ENCODE peak calls at places on chromosomes 4 and X, in ten cellular contexts. V is lower leg skin, O is body of pancreas, N is aorta, X is fibroblast of villous mesenchyme, L is ovary, C is psoas muscle, T is prostate gland, K is coronary artery, B is adipocyte. J is an unnamed sample.

GRCh38 chr4:183960021-183960420 is 54.9 kb downstream of the STOX2 start:
- DNase-seq in K (no peak), N (no peak), L (peak; percentile 66), X (no peak), V (no peak), B (peak; percentile 19), C (peak; percentile 43), O (peak; percentile 71), T (peak; percentile 5), J (peak; percentile 68)

GRCh38 chr4:55444822-55445221 is 49.1 kb downstream of the TMEM165 start:
- DNase-seq in B (peak; percentile 54), V (no peak), T (no peak), L (no peak), O (no peak), C (no peak), N (no peak), K (no peak), X (peak; percentile 36), J (no peak)

GRCh38 chr4:140930556-140930955 is 174.4 kb upstream of the TBC1D9 start:
- DNase-seq in O (no peak), T (no peak), L (no peak), C (no peak), V (no peak), K (no peak), N (no peak), X (no peak), B (no peak), J (peak; percentile 71)

GRCh38 chr4:138577145-138577544 is 335.0 kb upstream of the SLC7A11 start:
- DNase-seq in O (no peak), N (no peak), C (no peak), X (no peak), L (no peak), B (no peak), T (no peak), V (no peak), K (no peak), J (no peak)

GRCh38 chr4:119329837-119330620 is 8.1 kb upstream of the FABP2 start:
- DNase-seq in K (no peak), O (no peak), B (no peak), L (no peak), T (no peak), X (no peak), V (no peak), C (no peak), N (no peak), J (no peak)

GRCh38 chrX:13088155-13088485 is 43.7 kb upstream of the FAM9C start:
- DNase-seq in K (no peak), O (no peak), B (no peak), V (no peak), L (no peak), X (no peak), C (no peak), T (no peak), N (no peak), J (no peak)

GRCh38 chr4:6248394-6248793 is 21.3 kb upstream of the WFS1 start:
- DNase-seq in T (no peak), B (no peak), L (no peak), C (no peak), K (no peak), N (no peak), V (no peak), O (no peak), X (no peak), J (no peak)

GRCh38 chr4:151948351-151949016 is 187.7 kb upstream of the GATB start:
- DNase-seq in C (no peak), V (no peak), X (peak; percentile 4), O (no peak), N (no peak), K (no peak), L (no peak), B (peak; percentile 21), T (no peak), J (no peak)

GRCh38 chr4:113157086-113157857 is 107.8 kb downstream of the ANK2 start:
- DNase-seq in L (no peak), K (no peak), V (no peak), C (no peak), N (no peak), O (no peak), X (no peak), T (no peak), B (no peak), J (no peak)

GRCh38 chr4:41594439-41594838 is 56.5 kb downstream of the LIMCH1 start:
- DNase-seq in L (no peak), T (no peak), V (no peak), B (peak; percentile 4), O (no peak), X (no peak), N (no peak), C (peak; percentile 28), K (no peak), J (peak; percentile 78)

GRCh38 chr4:130542953-130543352 is 1447.0 kb downstream of the C4orf33 start:
- DNase-seq in V (no peak), X (no peak), C (no peak), O (no peak), N (no peak), T (no peak), B (no peak), L (no peak), K (no peak), J (no peak)
- H3K4me3 ChIP-seq in V (no peak overlapping the region), X (no peak overlapping the region), C (no peak overlapping the region), O (no peak overlapping the region), N (no peak overlapping the region), T (no peak overlapping the region), B (no peak overlapping the region), L (no peak overlapping the region), K (no peak overlapping the region), J (no peak overlapping the region)

DNA sequence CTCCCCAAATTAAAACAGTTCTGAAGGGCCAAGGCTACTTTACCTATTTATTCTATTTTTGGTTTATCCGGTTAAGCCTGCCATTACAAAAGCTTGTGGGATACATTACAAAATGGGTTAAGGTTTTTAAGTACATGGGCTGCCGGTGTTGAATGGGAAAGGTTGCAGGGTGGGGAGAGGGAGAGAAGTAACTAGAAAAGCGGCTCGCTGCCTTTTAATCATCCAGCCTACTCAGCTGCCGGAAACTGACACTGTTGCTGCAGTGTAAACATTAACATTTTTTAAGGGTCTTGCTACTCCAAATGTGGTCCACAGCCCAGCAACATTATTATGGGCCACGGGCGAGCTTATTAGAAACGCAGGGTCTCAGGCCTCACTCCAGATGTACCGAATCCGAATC is 1.5 kb upstream of the IL1RAPL1 start:
- DNase-seq in T (no peak), L (no peak), N (no peak), O (no peak), C (no peak), B (no peak), X (no peak), V (no peak), K (no peak), J (no peak)
- H3K4me3 ChIP-seq in T (no peak overlapping the region), L (no peak overlapping the region), N (no peak overlapping the region), O (no peak overlapping the region), C (peak overlapping the region; percentile 48), B (peak overlapping the region; percentile 24), X (peak overlapping the region; percentile 43), V (no peak overlapping the region), K (no peak overlapping the region), J (peak overlapping the region; percentile 37)

GRCh38 chr4:15003441-15003890 is 1.2 kb downstream of the CPEB2 start:
- DNase-seq in L (peak; percentile 79), N (peak; percentile 85), X (peak; percentile 28), C (peak; percentile 69), K (peak; percentile 77), T (peak; percentile 24), O (peak; percentile 73), B (peak; percentile 71), V (peak; percentile 90), J (peak; percentile 82)
- H3K4me3 ChIP-seq in L (peak overlapping the region; percentile 98), N (peak overlapping the region; percentile 52), X (peak overlapping the region; percentile 88), C (peak overlapping the region; percentile 85), K (peak overlapping the region; percentile 97), T (peak overlapping the region; percentile 99), O (peak overlapping the region; percentile 91), B (peak overlapping the region; percentile 98), V (peak overlapping the region; percentile 97), J (peak overlapping the region; percentile 98)

GRCh38 chrX:107675823-107676555 is 47.7 kb downstream of the PRPS1 start:
- DNase-seq in L (no peak), K (peak; percentile 74), C (peak; percentile 30), N (no peak), B (peak; percentile 82), T (peak; percentile 42), V (peak; percentile 85), X (peak; percentile 87), O (no peak), J (peak; percentile 77)
- H3K4me3 ChIP-seq in L (peak overlapping the region; percentile 63), K (peak overlapping the region; percentile 69), C (peak overlapping the region; percentile 59), N (peak overlapping the region; percentile 63), B (peak overlapping the region; percentile 76), T (peak overlapping the region; percentile 39), V (peak overlapping the region; percentile 65), X (peak overlapping the region; percentile 83), O (no peak overlapping the region), J (peak overlapping the region; percentile 52)

DNA sequence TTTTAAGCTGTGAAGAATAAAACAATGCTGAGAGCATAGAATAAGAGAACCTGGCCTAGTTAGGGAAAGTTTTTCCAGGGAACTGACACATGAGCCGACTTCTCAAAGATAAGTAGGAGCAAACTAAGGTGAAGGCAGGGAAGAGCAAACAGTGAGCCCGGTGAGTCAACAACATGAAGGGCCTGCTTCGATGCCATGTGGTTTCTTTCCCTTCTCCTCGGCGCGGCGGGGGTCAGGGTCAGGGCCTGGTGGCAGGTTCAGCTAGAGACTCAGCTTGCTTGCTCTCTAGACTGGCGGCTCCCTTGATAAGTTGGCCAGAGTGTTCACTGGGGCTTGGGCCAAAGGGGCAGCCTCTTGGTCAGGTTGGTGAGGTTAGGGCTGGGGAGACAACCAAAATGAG is 81.1 kb downstream of the DLG3 start:
- DNase-seq in L (no peak), X (no peak), O (peak; percentile 89), N (no peak), C (no peak), K (no peak), V (no peak), T (peak; percentile 3), B (no peak), J (no peak)
- H3K4me3 ChIP-seq in L (no peak overlapping the region), X (no peak overlapping the region), O (no peak overlapping the region), N (no peak overlapping the region), C (no peak overlapping the region), K (no peak overlapping the region), V (no peak overlapping the region), T (no peak overlapping the region), B (no peak overlapping the region), J (no peak overlapping the region)

GRCh38 chrX:150694738-150695410 is 1.7 kb downstream of the MTMR1 start:
- DNase-seq in O (no peak), V (no peak), L (no peak), N (no peak), X (no peak), T (no peak), B (no peak), K (no peak), C (no peak), J (no peak)

GRCh38 chrX:150692837-150693781 is at the start of gene MTMR1:
- DNase-seq in V (no peak), X (no peak), T (peak; percentile 19), C (peak; percentile 33), B (peak; percentile 56), N (peak; percentile 76), K (no peak), O (peak; percentile 36), L (peak; percentile 64), J (peak; percentile 67)

GRCh38 chrX:150690126-150690525 is 3.1 kb upstream of the MTMR1 start:
- DNase-seq in K (no peak), C (no peak), X (peak; percentile 47), N (no peak), V (no peak), T (no peak), L (no peak), B (peak; percentile 45), O (no peak), J (no peak)

GRCh38 chrX:150693782-150694574 is 782 bp downstream of the MTMR1 start:
- DNase-seq in C (peak; percentile 64), O (peak; percentile 65), T (peak; percentile 81), X (peak; percentile 53), L (peak; percentile 56), V (peak; percentile 89), N (peak; percentile 82), B (peak; percentile 67), K (no peak), J (peak; percentile 69)

GRCh38 chrX:150692296-150692695 is 900 bp upstream of the MTMR1 start:
- DNase-seq in L (no peak), B (no peak), T (no peak), X (no peak), K (no peak), C (no peak), O (no peak), N (no peak), V (no peak), J (no peak)
- H3K4me3 ChIP-seq in L (no peak overlapping the region), B (peak overlapping the region; percentile 81), T (peak overlapping the region; percentile 39), X (peak overlapping the region; percentile 58), K (peak overlapping the region; percentile 79), C (peak overlapping the region; percentile 69), O (no peak overlapping the region), N (peak overlapping the region; percentile 75), V (no peak overlapping the region), J (no peak overlapping the region)